ENCODE peak calls at places on chromosomes 11 and 22, in seven cellular contexts. S, A, H, I, Q, V and W are unnamed samples.

GRCh38 chr11:2530855-2531200 is 86.0 kb downstream of the KCNQ1 start:
- DNase-seq in S (no peak), I (no peak), V (no peak), A (no peak), H (peak; percentile 12), Q (no peak), W (no peak)

GRCh38 chr11:1281974-1282365 is 27.5 kb downstream of the TOLLIP start:
- DNase-seq in Q (no peak), S (no peak), V (no peak), H (peak; percentile 32), I (no peak), A (no peak), W (no peak)

GRCh38 chr11:40302669-40303068 is 1156.8 kb downstream of the LRRC4C start:
- DNase-seq in I (no peak), Q (peak; percentile 6), S (no peak), A (peak; percentile 78), H (no peak), V (no peak), W (peak; percentile 43)

GRCh38 chr22:31339148-31339832 is 6.9 kb downstream of the PATZ1 start:
- DNase-seq in Q (no peak), H (no peak), V (no peak), I (no peak), S (no peak), A (no peak), W (no peak)

GRCh38 chr11:72553748-72554147 is 119.4 kb upstream of the CLPB start:
- DNase-seq in S (no peak), H (no peak), Q (peak; percentile 46), A (no peak), I (no peak), V (peak; percentile 44), W (no peak)

GRCh38 chr22:25402501-25403283 is 161.8 kb upstream of the GRK3 start:
- DNase-seq in I (no peak), V (no peak), Q (peak; percentile 65), A (peak; percentile 40), S (no peak), H (no peak), W (no peak)

GRCh38 chr11:110763249-110764011 is 51.2 kb upstream of the ARHGAP20 start:
- DNase-seq in I (peak; percentile 6), S (no peak), V (no peak), Q (no peak), H (no peak), A (peak; percentile 41), W (peak; percentile 72)

GRCh38 chr22:24402460-24403192 is 24.8 kb upstream of the ADORA2A start:
- DNase-seq in Q (peak; percentile 48), A (peak; percentile 82), I (peak; percentile 58), H (peak; percentile 86), S (peak; percentile 79), V (peak; percentile 58), W (peak; percentile 72)

GRCh38 chr22:38781033-38781432 is 12.9 kb downstream of the DNAL4 start:
- DNase-seq in V (no peak), S (no peak), Q (no peak), H (peak; percentile 71), A (no peak), I (no peak), W (no peak)

GRCh38 chr11:105829084-105829483 is 193.0 kb downstream of the MSANTD4 start:
- DNase-seq in Q (no peak), S (no peak), I (no peak), A (no peak), V (peak; percentile 59), H (no peak), W (no peak)

GRCh38 chr11:102836290-102836875 is 7.0 kb downstream of the MMP3 start:
- DNase-seq in I (no peak), H (no peak), S (no peak), A (peak; percentile 26), V (no peak), Q (no peak), W (no peak)

GRCh38 chr22:22872722-22873708 is 14.6 kb upstream of the IGLL5 start:
- DNase-seq in H (no peak), V (no peak), Q (no peak), S (no peak), A (no peak), I (no peak), W (no peak)

GRCh38 chr22:28989035-28989464 is 72.6 kb downstream of the C22orf31 start:
- DNase-seq in S (no peak), H (no peak), I (no peak), A (no peak), Q (no peak), V (no peak), W (no peak)

GRCh38 chr22:48782817-48783511 is 1044.7 kb downstream of the BRD1 start:
- DNase-seq in S (no peak), A (no peak), I (no peak), V (no peak), Q (peak; percentile 58), H (no peak), W (no peak)

GRCh38 chr22:43376765-43377485 is 33.8 kb upstream of the SCUBE1 start:
- DNase-seq in Q (no peak), V (peak; percentile 93), A (no peak), H (no peak), I (no peak), S (no peak), W (no peak)

GRCh38 chr11:119375629-119376196 is 5.8 kb downstream of the USP2 start:
- DNase-seq in I (no peak), V (no peak), A (peak; percentile 16), H (peak; percentile 82), Q (peak; percentile 68), S (no peak), W (peak; percentile 80)

GRCh38 chr11:57791321-57792059 is 29.9 kb downstream of the CTNND1 start:
- DNase-seq in V (no peak), Q (no peak), I (no peak), S (peak; percentile 46), H (no peak), A (no peak), W (no peak)

GRCh38 chr11:95337175-95337957 is 106.4 kb upstream of the SESN3 start:
- DNase-seq in V (peak; percentile 86), Q (peak; percentile 43), A (peak; percentile 51), S (no peak), I (no peak), H (peak; percentile 62), W (peak; percentile 49)

GRCh38 chr22:29693671-29694070 is 26.1 kb upstream of the CABP7 start:
- DNase-seq in V (no peak), I (no peak), A (no peak), Q (no peak), H (no peak), S (no peak), W (no peak)

GRCh38 chr11:96306933-96307747 is 35.9 kb downstream of the MAML2 start:
- DNase-seq in V (no peak), A (peak; percentile 98), I (peak; percentile 86), Q (peak; percentile 89), H (peak; percentile 92), S (peak; percentile 99), W (peak; percentile 98)

GRCh38 chr11:57547854-57548377 is 10.5 kb downstream of the SMTNL1 start:
- DNase-seq in H (no peak), V (peak; percentile 37), I (no peak), A (no peak), S (no peak), Q (peak; percentile 31), W (no peak)

GRCh38 chr11:1292644-1293618 is 16.5 kb downstream of the TOLLIP start:
- DNase-seq in A (no peak), I (no peak), V (no peak), Q (no peak), H (peak; percentile 15), S (no peak), W (no peak)

GRCh38 chr22:30221121-30221992 is 25.2 kb downstream of the LIF start:
- DNase-seq in V (peak; percentile 67), Q (no peak), S (no peak), I (no peak), A (no peak), H (no peak), W (no peak)

GRCh38 chr11:102513869-102514268 is 16.7 kb downstream of the MMP7 start:
- DNase-seq in V (no peak), A (no peak), H (no peak), S (no peak), I (no peak), Q (peak; percentile 16), W (peak; percentile 58)

GRCh38 chr11:128928400-128928799 is 14.3 kb downstream of the TP53AIP1 start:
- DNase-seq in Q (no peak), A (no peak), S (no peak), I (no peak), V (peak; percentile 88), H (no peak), W (no peak)

GRCh38 chr11:133787379-133788103 is 57.8 kb downstream of the SPATA19 start:
- DNase-seq in Q (no peak), S (no peak), H (peak; percentile 66), I (no peak), A (no peak), V (no peak), W (no peak)

GRCh38 chr11:2535673-2536439 is 91.0 kb downstream of the KCNQ1 start:
- DNase-seq in Q (no peak), A (no peak), H (peak; percentile 15), I (no peak), V (no peak), S (no peak), W (no peak)

GRCh38 chr11:116412118-116412889 is 360.5 kb downstream of the BUD13 start:
- DNase-seq in Q (no peak), H (no peak), S (no peak), I (no peak), V (no peak), A (peak; percentile 9), W (no peak)

GRCh38 chr11:78220218-78221157 is 31.8 kb downstream of the USP35 start:
- DNase-seq in S (no peak), H (no peak), A (no peak), I (no peak), Q (no peak), V (peak; percentile 28), W (no peak)

GRCh38 chr11:123318623-123319022 is 111.4 kb upstream of the GRAMD1B start:
- DNase-seq in I (no peak), S (no peak), V (no peak), A (no peak), Q (no peak), H (no peak), W (no peak)

GRCh38 chr11:35623708-35624168 is 5.5 kb downstream of the FJX1 start:
- DNase-seq in S (peak; percentile 94), A (peak; percentile 49), Q (peak; percentile 84), I (no peak), V (no peak), H (no peak), W (peak; percentile 63)